ENCODE peak calls at places on chromosomes 11 and 22, in six cellular contexts. Q is NCI-H69; D is heart right ventricle; E is stimulated activated CD4-positive, alpha-beta T cell treated with anti-CD3 and anti-CD28 coated beads, Interleukin-15, amount 100 ng/mL, for 24 hours; Y is T1000; L is NCI-H1105 treated with DMSO at 0.1 percent for 48 hours. Z is an unnamed sample.

GRCh38 chr11:8794677-8795103 is 112.1 kb downstream of the RPL27A start:
- DNase-seq in Q (peak; percentile 76), D (no peak), E (no peak), Y (no peak), L (no peak), Z (no peak)

GRCh38 chr11:82733444-82734119 is at the start of gene FAM181B:
- DNase-seq in Q (peak; percentile 91), D (peak; percentile 55), E (peak; percentile 61), Y (peak; percentile 24), L (peak; percentile 69), Z (no peak)

GRCh38 chr11:131025020-131025419 is 108.7 kb upstream of the SNX19 start:
- DNase-seq in Q (no peak), D (no peak), E (no peak), Y (no peak), L (peak; percentile 53), Z (no peak)

GRCh38 chr11:44246726-44247125 is 63.2 kb downstream of the ALX4 start:
- DNase-seq in Q (no peak), D (peak; percentile 57), E (no peak), Y (no peak), L (no peak), Z (no peak)

GRCh38 chr22:25711491-25711890 is 30.5 kb upstream of the MYO18B start:
- DNase-seq in Q (no peak), D (no peak), E (no peak), Y (no peak), L (no peak), Z (no peak)

GRCh38 chr22:49286236-49286760 is 541.4 kb downstream of the BRD1 start:
- DNase-seq in Q (no peak), D (no peak), E (no peak), Y (no peak), L (no peak), Z (no peak)

GRCh38 chr11:110490886-110491285 is 61.1 kb downstream of the FDX1 start:
- DNase-seq in Q (peak; percentile 39), D (no peak), E (no peak), Y (no peak), L (no peak), Z (no peak)

GRCh38 chr11:45578286-45578685 is 87.1 kb downstream of the CHST1 start:
- DNase-seq in Q (peak; percentile 81), D (no peak), E (no peak), Y (no peak), L (no peak), Z (no peak)

GRCh38 chr22:36026741-36027140 is 1.9 kb downstream of the RBFOX2 start:
- DNase-seq in Q (peak; percentile 69), D (no peak), E (no peak), Y (no peak), L (no peak), Z (no peak)

GRCh38 chr11:86740628-86741488 is 59.5 kb upstream of the PRSS23 start:
- DNase-seq in Q (peak; percentile 42), D (no peak), E (peak; percentile 53), Y (peak; percentile 47), L (no peak), Z (no peak)

GRCh38 chr11:96508861-96509260 is 119.0 kb downstream of the JRKL start:
- DNase-seq in Q (no peak), D (no peak), E (no peak), Y (no peak), L (no peak), Z (no peak)

GRCh38 chr11:118132385-118133151 is 20.1 kb downstream of the SCN4B start:
- DNase-seq in Q (no peak), D (no peak), E (no peak), Y (no peak), L (no peak), Z (no peak)

GRCh38 chr22:25008666-25009065 is 56.1 kb downstream of the KIAA1671 start:
- DNase-seq in Q (peak; percentile 67), D (no peak), E (no peak), Y (peak; percentile 31), L (no peak), Z (no peak)

GRCh38 chr11:33179431-33179830 is 18.2 kb upstream of the CSTF3 start:
- DNase-seq in Q (no peak), D (no peak), E (no peak), Y (no peak), L (no peak), Z (no peak)

GRCh38 chr11:36617543-36617942 is 19.5 kb upstream of the RAG2 start:
- DNase-seq in Q (no peak), D (no peak), E (no peak), Y (no peak), L (no peak), Z (no peak)

GRCh38 chr11:125348704-125349635 is 147.1 kb downstream of the FEZ1 start:
- DNase-seq in Q (peak; percentile 54), D (peak; percentile 65), E (peak; percentile 60), Y (peak; percentile 5), L (peak; percentile 59), Z (peak; percentile 7)

GRCh38 chr11:95088946-95089619 is 563 bp upstream of the ENDOD1 start:
- DNase-seq in Q (no peak), D (no peak), E (peak; percentile 24), Y (no peak), L (no peak), Z (no peak)

GRCh38 chr11:67345949-67346819 is 7.2 kb downstream of the POLD4 start:
- DNase-seq in Q (peak; percentile 91), D (no peak), E (no peak), Y (no peak), L (no peak), Z (no peak)

GRCh38 chr22:30928401-30928800 is 40.2 kb downstream of the MORC2 start:
- DNase-seq in Q (no peak), D (no peak), E (no peak), Y (no peak), L (no peak), Z (no peak)

GRCh38 chr11:56624661-56625110 is 10.0 kb upstream of the OR5M1 start:
- DNase-seq in Q (peak; percentile 11), D (no peak), E (no peak), Y (peak; percentile 1), L (peak; percentile 31), Z (no peak)

GRCh38 chr11:10309163-10310093 is 4.6 kb downstream of the ADM start:
- DNase-seq in Q (peak; percentile 56), D (peak; percentile 64), E (no peak), Y (peak; percentile 57), L (peak; percentile 40), Z (no peak)

Z was measured in effector memory CD4-positive, alpha-beta T cell.